ENCODE peak calls at places on chromosomes 7 and 10, in six cellular contexts. One of them, this sample, is unnamed.

GRCh38 chr7:155219947-155220769 is 77.5 kb upstream of the INSIG1 start:
- DNase-seq in CD4-positive, alpha-beta memory T cell: no peak
- DNase-seq in colonic mucosa: no peak
- DNase-seq in cardiac muscle cell: no peak
- DNase-seq in A549: no peak
- DNase-seq in lung: no peak
- DNase-seq in this sample: no peak

GRCh38 chr7:2566890-2567662 is 8.3 kb downstream of the IQCE start:
- DNase-seq in CD4-positive, alpha-beta memory T cell: no peak
- DNase-seq in colonic mucosa: peak; percentile 52
- DNase-seq in cardiac muscle cell: no peak
- DNase-seq in A549: no peak
- DNase-seq in lung: no peak
- DNase-seq in this sample: no peak

GRCh38 chr10:494149-494542 is 195.3 kb downstream of the DIP2C start:
- DNase-seq in cardiac muscle cell: no peak
- DNase-seq in colonic mucosa: no peak
- DNase-seq in CD4-positive, alpha-beta memory T cell: no peak
- DNase-seq in A549: no peak
- DNase-seq in lung: no peak
- DNase-seq in this sample: no peak

GRCh38 chr7:39608278-39608677 is 15.1 kb upstream of the RALA start:
- DNase-seq in A549: no peak
- DNase-seq in CD4-positive, alpha-beta memory T cell: no peak
- DNase-seq in cardiac muscle cell: no peak
- DNase-seq in lung: no peak
- DNase-seq in colonic mucosa: no peak
- DNase-seq in this sample: no peak

GRCh38 chr10:104256335-104257080 is 1.8 kb downstream of the GSTO1 start:
- DNase-seq in colonic mucosa: no peak
- DNase-seq in cardiac muscle cell: no peak
- DNase-seq in A549: no peak
- DNase-seq in lung: no peak
- DNase-seq in CD4-positive, alpha-beta memory T cell: peak; percentile 50
- DNase-seq in this sample: no peak

GRCh38 chr10:17954856-17955255 is 3.1 kb downstream of the SLC39A12 start:
- DNase-seq in colonic mucosa: no peak
- DNase-seq in CD4-positive, alpha-beta memory T cell: no peak
- DNase-seq in cardiac muscle cell: no peak
- DNase-seq in lung: no peak
- DNase-seq in A549: no peak
- DNase-seq in this sample: no peak

GRCh38 chr10:132520147-132520811 is 17.3 kb upstream of the INPP5A start:
- DNase-seq in lung: no peak
- DNase-seq in A549: no peak
- DNase-seq in cardiac muscle cell: peak; percentile 57
- DNase-seq in CD4-positive, alpha-beta memory T cell: no peak
- DNase-seq in colonic mucosa: no peak
- DNase-seq in this sample: no peak

GRCh38 chr10:19628767-19629443 is 187.3 kb upstream of the PLXDC2 start:
- DNase-seq in cardiac muscle cell: peak; percentile 30
- DNase-seq in CD4-positive, alpha-beta memory T cell: no peak
- DNase-seq in colonic mucosa: no peak
- DNase-seq in A549: no peak
- DNase-seq in lung: no peak
- DNase-seq in this sample: no peak

GRCh38 chr7:129188372-129188891 is at the start of gene SMO:
- DNase-seq in cardiac muscle cell: peak; percentile 70
- DNase-seq in A549: peak; percentile 53
- DNase-seq in CD4-positive, alpha-beta memory T cell: no peak
- DNase-seq in colonic mucosa: peak; percentile 38
- DNase-seq in lung: no peak
- DNase-seq in this sample: peak; percentile 36

GRCh38 chr10:43809211-43809930 is 160.7 kb upstream of the ZNF32 start:
- DNase-seq in cardiac muscle cell: peak; percentile 62
- DNase-seq in A549: no peak
- DNase-seq in lung: no peak
- DNase-seq in CD4-positive, alpha-beta memory T cell: no peak
- DNase-seq in colonic mucosa: no peak
- DNase-seq in this sample: no peak

GRCh38 chr7:100873599-100874299 is 1.2 kb upstream of the SRRT start:
- DNase-seq in cardiac muscle cell: no peak
- DNase-seq in lung: no peak
- DNase-seq in colonic mucosa: no peak
- DNase-seq in CD4-positive, alpha-beta memory T cell: no peak
- DNase-seq in A549: no peak
- DNase-seq in this sample: no peak

GRCh38 chr10:17737021-17737965 is 14.7 kb upstream of the TMEM236 start:
- DNase-seq in colonic mucosa: no peak
- DNase-seq in lung: no peak
- DNase-seq in A549: peak; percentile 36
- DNase-seq in cardiac muscle cell: peak; percentile 65
- DNase-seq in CD4-positive, alpha-beta memory T cell: no peak
- DNase-seq in this sample: no peak

GRCh38 chr10:8913720-8914119 is 859.2 kb downstream of the GATA3 start:
- DNase-seq in A549: no peak
- DNase-seq in lung: no peak
- DNase-seq in cardiac muscle cell: no peak
- DNase-seq in CD4-positive, alpha-beta memory T cell: no peak
- DNase-seq in colonic mucosa: no peak
- DNase-seq in this sample: no peak

GRCh38 chr7:29995652-29996051 is 6.1 kb upstream of the SCRN1 start:
- DNase-seq in A549: no peak
- DNase-seq in CD4-positive, alpha-beta memory T cell: no peak
- DNase-seq in lung: no peak
- DNase-seq in cardiac muscle cell: no peak
- DNase-seq in colonic mucosa: no peak
- DNase-seq in this sample: no peak

GRCh38 chr7:142569851-142570250 is 179.4 kb upstream of the PRSS1 start:
- DNase-seq in A549: no peak
- DNase-seq in CD4-positive, alpha-beta memory T cell: no peak
- DNase-seq in colonic mucosa: no peak
- DNase-seq in cardiac muscle cell: peak; percentile 56
- DNase-seq in lung: no peak
- DNase-seq in this sample: no peak

GRCh38 chr7:34184466-34184865 is 279.1 kb downstream of the BMPER start:
- DNase-seq in A549: peak; percentile 10
- DNase-seq in lung: no peak
- DNase-seq in CD4-positive, alpha-beta memory T cell: no peak
- DNase-seq in colonic mucosa: no peak
- DNase-seq in cardiac muscle cell: peak; percentile 30
- DNase-seq in this sample: no peak

GRCh38 chr10:90591629-90592028 is 266.2 kb downstream of the HTR7 start:
- DNase-seq in CD4-positive, alpha-beta memory T cell: no peak
- DNase-seq in lung: no peak
- DNase-seq in A549: no peak
- DNase-seq in colonic mucosa: no peak
- DNase-seq in cardiac muscle cell: no peak
- DNase-seq in this sample: no peak

GRCh38 chr7:70569335-70569819 is 562.6 kb upstream of the GALNT17 start:
- DNase-seq in colonic mucosa: no peak
- DNase-seq in A549: no peak
- DNase-seq in CD4-positive, alpha-beta memory T cell: no peak
- DNase-seq in cardiac muscle cell: no peak
- DNase-seq in lung: no peak
- DNase-seq in this sample: peak; percentile 68

GRCh38 chr10:98466916-98467505 is 20.3 kb upstream of the HPS1 start:
- DNase-seq in CD4-positive, alpha-beta memory T cell: no peak
- DNase-seq in cardiac muscle cell: peak; percentile 35
- DNase-seq in colonic mucosa: no peak
- DNase-seq in lung: no peak
- DNase-seq in A549: no peak
- DNase-seq in this sample: no peak

GRCh38 chr7:15801565-15801964 is 115.1 kb upstream of the MEOX2 start:
- DNase-seq in CD4-positive, alpha-beta memory T cell: no peak
- DNase-seq in cardiac muscle cell: peak; percentile 84
- DNase-seq in lung: no peak
- DNase-seq in A549: no peak
- DNase-seq in colonic mucosa: no peak
- DNase-seq in this sample: no peak

GRCh38 chr7:17772581-17773288 is 167.6 kb downstream of the SNX13 start:
- DNase-seq in lung: no peak
- DNase-seq in CD4-positive, alpha-beta memory T cell: no peak
- DNase-seq in A549: no peak
- DNase-seq in colonic mucosa: no peak
- DNase-seq in cardiac muscle cell: peak; percentile 25
- DNase-seq in this sample: no peak

GRCh38 chr10:20277820-20278219 is 461.6 kb downstream of the PLXDC2 start:
- DNase-seq in A549: no peak
- DNase-seq in cardiac muscle cell: no peak
- DNase-seq in lung: no peak
- DNase-seq in CD4-positive, alpha-beta memory T cell: no peak
- DNase-seq in colonic mucosa: no peak
- DNase-seq in this sample: no peak

GRCh38 chr7:155032978-155033377 is 30.1 kb upstream of the PAXIP1 start:
- DNase-seq in cardiac muscle cell: no peak
- DNase-seq in CD4-positive, alpha-beta memory T cell: no peak
- DNase-seq in colonic mucosa: no peak
- DNase-seq in lung: no peak
- DNase-seq in A549: no peak
- DNase-seq in this sample: no peak

GRCh38 chr7:155001756-155002410 is 1.0 kb downstream of the PAXIP1 start:
- DNase-seq in colonic mucosa: no peak
- DNase-seq in A549: peak; percentile 26
- DNase-seq in cardiac muscle cell: peak; percentile 3
- DNase-seq in lung: no peak
- DNase-seq in CD4-positive, alpha-beta memory T cell: peak; percentile 56
- DNase-seq in this sample: peak; percentile 27

GRCh38 chr7:112157072-112157471 is 49.1 kb downstream of the DOCK4 start:
- DNase-seq in CD4-positive, alpha-beta memory T cell: no peak
- DNase-seq in cardiac muscle cell: peak; percentile 92
- DNase-seq in A549: no peak
- DNase-seq in lung: no peak
- DNase-seq in colonic mucosa: no peak
- DNase-seq in this sample: no peak

GRCh38 chr7:33107136-33108066 is 1.8 kb downstream of the RP9 start:
- DNase-seq in cardiac muscle cell: peak; percentile 69
- DNase-seq in A549: peak; percentile 18
- DNase-seq in CD4-positive, alpha-beta memory T cell: peak; percentile 39
- DNase-seq in colonic mucosa: peak; percentile 45
- DNase-seq in lung: no peak
- DNase-seq in this sample: peak; percentile 54

GRCh38 chr7:134792968-134793367 is 13.5 kb downstream of the CALD1 start:
- DNase-seq in lung: no peak
- DNase-seq in CD4-positive, alpha-beta memory T cell: no peak
- DNase-seq in colonic mucosa: no peak
- DNase-seq in A549: no peak
- DNase-seq in cardiac muscle cell: peak; percentile 95
- DNase-seq in this sample: no peak

GRCh38 chr7:122858310-122858709 is 27.9 kb downstream of the CADPS2 start:
- DNase-seq in colonic mucosa: no peak
- DNase-seq in CD4-positive, alpha-beta memory T cell: no peak
- DNase-seq in lung: no peak
- DNase-seq in cardiac muscle cell: no peak
- DNase-seq in A549: no peak
- DNase-seq in this sample: no peak
- H3K4me1 ChIP-seq in colonic mucosa: no peaks in the 10 kb centered on the region
- H3K4me1 ChIP-seq in CD4-positive, alpha-beta memory T cell: no peaks in the 10 kb centered on the region
- H3K4me1 ChIP-seq in lung: no peaks in the 10 kb centered on the region
- H3K4me1 ChIP-seq in cardiac muscle cell: peaks cover 25% of the 10 kb centered on the region
- H3K4me1 ChIP-seq in A549: no peaks in the 10 kb centered on the region
- H3K4me1 ChIP-seq in this sample: no peaks in the 10 kb centered on the region

DNA sequence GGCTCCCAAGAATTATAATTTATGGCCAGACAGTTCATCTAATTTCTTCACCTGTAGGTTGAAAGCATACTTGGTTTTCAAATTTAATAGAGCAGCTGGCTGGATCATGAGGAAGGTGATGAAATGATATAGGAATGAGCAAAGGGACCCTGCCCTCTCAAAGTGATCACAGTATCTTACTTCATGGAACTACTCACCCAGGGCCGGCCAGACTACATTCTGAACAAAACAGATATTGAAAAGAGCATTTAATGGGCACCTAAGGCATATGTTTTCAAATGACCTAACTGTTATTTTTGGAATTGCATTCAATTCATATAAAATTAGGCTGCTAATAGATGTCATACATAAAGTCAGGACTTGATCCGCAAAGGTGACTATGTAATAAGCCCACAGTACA is 31.3 kb downstream of the SVIL start:
- DNase-seq in colonic mucosa: no peak
- DNase-seq in A549: no peak
- DNase-seq in cardiac muscle cell: no peak
- DNase-seq in lung: no peak
- DNase-seq in CD4-positive, alpha-beta memory T cell: no peak
- DNase-seq in this sample: no peak
- H3K4me1 ChIP-seq in colonic mucosa: no peaks in the 10 kb centered on the region
- H3K4me1 ChIP-seq in A549: no peaks in the 10 kb centered on the region
- H3K4me1 ChIP-seq in cardiac muscle cell: peaks cover 23% of the 10 kb centered on the region
- H3K4me1 ChIP-seq in lung: peaks cover 8% of the 10 kb centered on the region
- H3K4me1 ChIP-seq in CD4-positive, alpha-beta memory T cell: no peaks in the 10 kb centered on the region
- H3K4me1 ChIP-seq in this sample: no peaks in the 10 kb centered on the region

GRCh38 chr10:74297389-74298080 is 146.5 kb downstream of the ADK start:
- DNase-seq in colonic mucosa: no peak
- DNase-seq in CD4-positive, alpha-beta memory T cell: no peak
- DNase-seq in A549: no peak
- DNase-seq in cardiac muscle cell: no peak
- DNase-seq in lung: no peak
- DNase-seq in this sample: no peak

GRCh38 chr10:74292871-74293427 is 141.9 kb downstream of the ADK start:
- DNase-seq in colonic mucosa: no peak
- DNase-seq in CD4-positive, alpha-beta memory T cell: no peak
- DNase-seq in A549: no peak
- DNase-seq in cardiac muscle cell: peak; percentile 29
- DNase-seq in lung: no peak
- DNase-seq in this sample: no peak

GRCh38 chr10:74290703-74291102 is 139.7 kb downstream of the ADK start:
- DNase-seq in colonic mucosa: no peak
- DNase-seq in cardiac muscle cell: peak; percentile 58
- DNase-seq in lung: no peak
- DNase-seq in A549: no peak
- DNase-seq in CD4-positive, alpha-beta memory T cell: no peak
- DNase-seq in this sample: no peak

GRCh38 chr10:74289956-74290355 is 138.9 kb downstream of the ADK start:
- DNase-seq in CD4-positive, alpha-beta memory T cell: no peak
- DNase-seq in colonic mucosa: no peak
- DNase-seq in cardiac muscle cell: peak; percentile 10
- DNase-seq in lung: no peak
- DNase-seq in A549: no peak
- DNase-seq in this sample: no peak

GRCh38 chr10:74293686-74294365 is 142.8 kb downstream of the ADK start:
- DNase-seq in CD4-positive, alpha-beta memory T cell: no peak
- DNase-seq in lung: no peak
- DNase-seq in colonic mucosa: no peak
- DNase-seq in A549: no peak
- DNase-seq in cardiac muscle cell: peak; percentile 55
- DNase-seq in this sample: no peak
- H3K4me1 ChIP-seq in CD4-positive, alpha-beta memory T cell: no peaks in the 10 kb centered on the region
- H3K4me1 ChIP-seq in lung: no peaks in the 10 kb centered on the region
- H3K4me1 ChIP-seq in colonic mucosa: no peaks in the 10 kb centered on the region
- H3K4me1 ChIP-seq in A549: peaks cover 27% of the 10 kb centered on the region
- H3K4me1 ChIP-seq in cardiac muscle cell: peaks cover 47% of the 10 kb centered on the region
- H3K4me1 ChIP-seq in this sample: no peaks in the 10 kb centered on the region

DNA sequence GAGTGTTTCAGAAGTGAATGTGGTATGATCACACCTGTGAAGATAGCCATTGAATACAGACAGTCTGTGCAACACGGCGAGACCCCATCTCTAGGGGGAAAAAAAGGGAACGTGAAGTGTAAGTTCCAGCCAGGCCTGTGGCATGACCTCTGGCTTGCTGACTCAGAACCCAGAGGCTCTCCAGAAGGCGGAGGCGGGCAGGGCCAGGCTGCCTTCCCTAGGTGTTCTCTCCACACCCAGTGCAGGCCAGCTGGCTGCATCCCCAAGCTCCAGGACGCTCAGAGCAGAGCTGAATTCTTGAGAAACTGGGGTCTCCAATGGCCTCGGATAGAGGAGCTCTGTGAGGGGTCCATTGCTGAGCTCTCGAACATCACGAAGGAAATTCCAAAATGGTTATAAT is 83.8 kb downstream of the CHST15 start:
- DNase-seq in lung: no peak
- DNase-seq in CD4-positive, alpha-beta memory T cell: no peak
- DNase-seq in cardiac muscle cell: no peak
- DNase-seq in A549: no peak
- DNase-seq in colonic mucosa: no peak
- DNase-seq in this sample: no peak
- H3K4me1 ChIP-seq in lung: no peaks in the 10 kb centered on the region
- H3K4me1 ChIP-seq in CD4-positive, alpha-beta memory T cell: no peaks in the 10 kb centered on the region
- H3K4me1 ChIP-seq in cardiac muscle cell: no peaks in the 10 kb centered on the region
- H3K4me1 ChIP-seq in A549: no peaks in the 10 kb centered on the region
- H3K4me1 ChIP-seq in colonic mucosa: no peaks in the 10 kb centered on the region
- H3K4me1 ChIP-seq in this sample: no peaks in the 10 kb centered on the region